ENCODE peak calls at places on chromosomes 3 and 15, in five cellular contexts. One of them, this sample, is unnamed.

GRCh38 chr3:124200336-124200901 is 208.5 kb upstream of the ROPN1 start:
- DNase-seq in PC-9: no peak
- DNase-seq in astrocyte: peak; percentile 59
- DNase-seq in OCI-LY7: no peak
- DNase-seq in GM23248: peak; percentile 29
- DNase-seq in this sample: no peak

GRCh38 chr3:62749130-62749529 is 126.1 kb downstream of the CADPS start:
- DNase-seq in PC-9: no peak
- DNase-seq in astrocyte: no peak
- DNase-seq in OCI-LY7: no peak
- DNase-seq in GM23248: no peak
- DNase-seq in this sample: no peak

GRCh38 chr3:159814161-159814560 is 174.5 kb upstream of the IL12A start:
- DNase-seq in PC-9: peak; percentile 97
- DNase-seq in astrocyte: no peak
- DNase-seq in OCI-LY7: peak; percentile 6
- DNase-seq in GM23248: peak; percentile 54
- DNase-seq in this sample: no peak

GRCh38 chr3:56347219-56347871 is 120.9 kb downstream of the ERC2 start:
- DNase-seq in PC-9: no peak
- DNase-seq in astrocyte: no peak
- DNase-seq in OCI-LY7: peak; percentile 32
- DNase-seq in GM23248: peak; percentile 4
- DNase-seq in this sample: peak; percentile 53

GRCh38 chr3:125512135-125512920 is 7.7 kb downstream of the SNX4 start:
- DNase-seq in PC-9: no peak
- DNase-seq in astrocyte: peak; percentile 47
- DNase-seq in OCI-LY7: no peak
- DNase-seq in GM23248: peak; percentile 58
- DNase-seq in this sample: no peak

GRCh38 chr15:35014265-35014664 is 26.2 kb upstream of the ZNF770 start:
- DNase-seq in PC-9: no peak
- DNase-seq in astrocyte: no peak
- DNase-seq in OCI-LY7: no peak
- DNase-seq in GM23248: no peak
- DNase-seq in this sample: no peak

GRCh38 chr3:29759021-29759359 is 478.1 kb downstream of the RBMS3 start:
- DNase-seq in PC-9: no peak
- DNase-seq in astrocyte: no peak
- DNase-seq in OCI-LY7: no peak
- DNase-seq in GM23248: peak; percentile 86
- DNase-seq in this sample: no peak

GRCh38 chr15:80120636-80121035 is 32.2 kb upstream of the FAH start:
- DNase-seq in PC-9: no peak
- DNase-seq in astrocyte: no peak
- DNase-seq in OCI-LY7: no peak
- DNase-seq in GM23248: no peak
- DNase-seq in this sample: no peak

GRCh38 chr15:27271258-27271657 is 300.3 kb downstream of the GABRG3 start:
- DNase-seq in PC-9: no peak
- DNase-seq in astrocyte: no peak
- DNase-seq in OCI-LY7: no peak
- DNase-seq in GM23248: no peak
- DNase-seq in this sample: no peak

GRCh38 chr3:161498259-161498921 is 1.8 kb downstream of the OTOL1 start:
- DNase-seq in PC-9: no peak
- DNase-seq in astrocyte: no peak
- DNase-seq in OCI-LY7: no peak
- DNase-seq in GM23248: no peak
- DNase-seq in this sample: no peak

GRCh38 chr3:161503271-161503670 is 6.7 kb downstream of the OTOL1 start:
- DNase-seq in PC-9: no peak
- DNase-seq in astrocyte: no peak
- DNase-seq in OCI-LY7: no peak
- DNase-seq in GM23248: no peak
- DNase-seq in this sample: no peak

GRCh38 chr3:161496508-161496907 is at the start of gene OTOL1:
- DNase-seq in PC-9: no peak
- DNase-seq in astrocyte: no peak
- DNase-seq in OCI-LY7: no peak
- DNase-seq in GM23248: no peak
- DNase-seq in this sample: no peak

DNA sequence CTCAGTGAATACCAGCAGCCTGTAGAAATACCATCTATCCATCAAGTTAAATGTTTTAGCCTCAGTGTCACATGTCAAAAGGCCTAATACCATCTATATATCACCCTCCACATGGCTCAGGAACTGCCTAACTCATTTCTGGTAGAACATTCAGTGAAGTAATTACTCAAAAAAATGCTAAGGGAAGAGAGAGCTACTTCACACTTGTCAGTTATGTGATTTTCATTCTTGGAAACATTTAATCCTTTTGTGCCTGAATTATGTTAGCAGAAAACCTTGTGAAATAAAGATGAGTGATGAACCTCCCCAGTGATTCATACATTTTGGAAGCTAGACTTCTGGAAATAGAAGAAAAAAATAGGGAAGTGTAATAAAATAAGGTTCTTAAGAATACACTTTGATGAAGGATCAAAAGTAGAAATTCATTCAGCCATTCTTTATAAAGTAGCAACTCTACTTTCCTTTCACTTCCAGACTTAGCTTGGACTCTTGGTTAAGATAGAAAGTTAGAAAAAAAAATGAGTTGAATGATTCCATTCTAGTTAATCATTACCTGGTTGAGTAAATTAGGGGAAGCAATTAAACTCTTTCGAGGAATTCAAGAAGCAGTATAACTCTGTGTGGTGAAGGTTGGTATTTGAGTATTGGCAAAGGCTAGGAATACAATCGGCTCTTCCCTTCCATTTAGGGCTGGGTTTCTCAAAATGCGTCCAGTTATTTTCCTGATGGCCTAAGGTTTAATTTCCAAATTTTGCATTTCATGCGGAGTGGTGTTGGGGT is 3.6 kb downstream of the OTOL1 start:
- DNase-seq in PC-9: no peak
- DNase-seq in astrocyte: no peak
- DNase-seq in OCI-LY7: no peak
- DNase-seq in GM23248: peak; percentile 10
- DNase-seq in this sample: no peak
- H2AFZ ChIP-seq in PC-9: no peak overlapping the region
- H2AFZ ChIP-seq in astrocyte: no peak overlapping the region
- H2AFZ ChIP-seq in OCI-LY7: no peak overlapping the region
- H2AFZ ChIP-seq in GM23248: no peak overlapping the region
- H2AFZ ChIP-seq in this sample: no peak overlapping the region

DNA sequence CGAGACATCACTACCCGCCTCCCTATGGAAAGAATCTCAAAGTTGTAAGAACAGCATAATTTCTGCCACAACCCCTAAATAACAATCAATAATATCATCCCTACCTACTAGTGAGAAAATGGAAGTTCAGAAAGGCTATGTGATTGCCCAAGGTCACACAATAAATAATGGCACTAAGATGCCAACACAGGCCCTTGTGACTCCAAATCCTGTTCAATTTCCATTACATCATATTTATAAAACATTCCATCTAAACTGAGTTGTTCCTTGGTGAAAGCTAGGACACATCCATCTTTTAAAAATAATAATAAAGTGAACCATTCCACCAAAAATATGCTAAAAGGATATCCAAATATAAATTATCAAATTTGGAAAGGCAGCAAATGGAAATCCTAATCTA is 144.6 kb downstream of the MAGI1 start:
- DNase-seq in PC-9: no peak
- DNase-seq in astrocyte: no peak
- DNase-seq in OCI-LY7: no peak
- DNase-seq in GM23248: peak; percentile 58
- DNase-seq in this sample: no peak
- H3K79me2 ChIP-seq in PC-9: peaks cover 23% of the 10 kb centered on the region
- H3K79me2 ChIP-seq in astrocyte: peaks cover 10% of the 10 kb centered on the region
- H3K79me2 ChIP-seq in OCI-LY7: no peaks in the 10 kb centered on the region
- H3K79me2 ChIP-seq in GM23248: peaks cover 87% of the 10 kb centered on the region
- H3K79me2 ChIP-seq in this sample: no peaks in the 10 kb centered on the region

DNA sequence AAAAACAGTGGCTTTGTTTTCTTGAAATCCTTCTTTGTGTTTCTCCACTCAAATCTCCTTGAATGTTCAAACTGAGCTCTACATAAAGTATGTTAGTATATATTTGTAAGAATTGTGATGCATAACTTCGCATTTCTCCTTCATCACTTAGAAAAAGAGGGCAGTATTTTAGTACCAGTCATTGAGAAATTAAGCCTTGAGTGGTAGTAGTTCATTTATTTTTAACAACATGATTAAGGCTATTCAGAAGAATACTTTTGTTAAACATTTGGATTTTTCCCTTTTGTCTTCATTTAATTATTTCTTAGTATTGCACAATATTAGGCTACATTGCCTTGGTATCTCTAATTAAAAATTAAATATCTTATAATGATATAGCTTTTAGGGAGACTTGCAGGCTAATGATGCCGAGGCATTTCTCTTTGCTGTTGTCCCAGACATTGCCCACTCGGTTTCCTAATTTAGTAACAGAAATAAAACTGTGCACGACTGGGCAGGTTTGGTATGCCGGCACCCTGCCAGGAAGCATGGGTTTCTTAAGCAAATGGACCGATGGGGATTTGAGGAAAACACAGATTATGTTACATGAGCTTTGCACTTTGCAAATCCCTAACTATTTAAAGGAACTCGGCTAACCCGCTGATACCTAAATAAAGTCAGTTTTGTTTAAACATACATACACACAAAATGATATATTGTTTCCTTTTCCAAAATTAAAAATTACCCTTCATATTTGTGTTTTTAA is 54.7 kb downstream of the LRRC28 start:
- DNase-seq in PC-9: no peak
- DNase-seq in astrocyte: peak; percentile 84
- DNase-seq in OCI-LY7: no peak
- DNase-seq in GM23248: peak; percentile 22
- DNase-seq in this sample: no peak
- H2AFZ ChIP-seq in PC-9: no peak overlapping the region
- H2AFZ ChIP-seq in astrocyte: no peak overlapping the region
- H2AFZ ChIP-seq in OCI-LY7: no peak overlapping the region
- H2AFZ ChIP-seq in GM23248: no peak overlapping the region
- H2AFZ ChIP-seq in this sample: no peak overlapping the region

GRCh38 chr3:45639044-45639392 is 44.5 kb downstream of the LIMD1 start:
- DNase-seq in PC-9: peak; percentile 79
- DNase-seq in astrocyte: no peak
- DNase-seq in OCI-LY7: no peak
- DNase-seq in GM23248: no peak
- DNase-seq in this sample: no peak
- H3K79me2 ChIP-seq in PC-9: peaks cover 82% of the 10 kb centered on the region
- H3K79me2 ChIP-seq in astrocyte: peaks cover 51% of the 10 kb centered on the region
- H3K79me2 ChIP-seq in OCI-LY7: no peaks in the 10 kb centered on the region
- H3K79me2 ChIP-seq in GM23248: peaks cover 81% of the 10 kb centered on the region
- H3K79me2 ChIP-seq in this sample: peaks cover 76% of the 10 kb centered on the region